ENCODE peak calls at places on chromosomes 13 and 19, in five cellular contexts. H, K, C, S and R are unnamed samples.

GRCh38 chr19:29775575-29775900 is 36.3 kb upstream of the CCNE1 start:
- DNase-seq in H (no peak), K (no peak), C (no peak), S (no peak), R (no peak)

GRCh38 chr19:29622191-29623070 is 16.3 kb downstream of the POP4 start:
- DNase-seq in H (no peak), K (no peak), C (no peak), S (no peak), R (no peak)

GRCh38 chr13:32248789-32249188 is 66.4 kb downstream of the ZAR1L start:
- DNase-seq in H (no peak), K (no peak), C (no peak), S (no peak), R (no peak)

GRCh38 chr19:12365372-12366162 is at the start of gene ZNF442:
- DNase-seq in H (peak), K (peak), C (peak), S (peak), R (peak)

GRCh38 chr13:40096357-40096911 is 441.0 kb downstream of the COG6 start:
- DNase-seq in H (no peak), K (no peak), C (no peak), S (no peak), R (no peak)

GRCh38 chr19:44972802-44973201 is 17.6 kb downstream of the CLPTM1 start:
- DNase-seq in H (no peak), K (no peak), C (no peak), S (no peak), R (no peak)

GRCh38 chr19:16714702-16715294 is 4.8 kb upstream of the NWD1 start:
- DNase-seq in H (peak), K (peak), C (peak), S (peak), R (peak)

GRCh38 chr13:39516140-39516539 is 86.9 kb downstream of the LHFPL6 start:
- DNase-seq in H (no peak), K (no peak), C (no peak), S (no peak), R (no peak)

GRCh38 chr13:97067342-97067895 is 73.1 kb upstream of the OXGR1 start:
- DNase-seq in H (no peak), K (no peak), C (no peak), S (no peak), R (no peak)

GRCh38 chr13:75372517-75372916 is 109.5 kb downstream of the TBC1D4 start:
- DNase-seq in H (peak), K (no peak), C (peak), S (no peak), R (peak)

GRCh38 chr19:30011051-30011578 is 69.1 kb downstream of the URI1 start:
- DNase-seq in H (no peak), K (no peak), C (no peak), S (no peak), R (no peak)

GRCh38 chr19:5314012-5314906 is 26.4 kb downstream of the PTPRS start:
- DNase-seq in H (no peak), K (no peak), C (no peak), S (no peak), R (peak)

DNA sequence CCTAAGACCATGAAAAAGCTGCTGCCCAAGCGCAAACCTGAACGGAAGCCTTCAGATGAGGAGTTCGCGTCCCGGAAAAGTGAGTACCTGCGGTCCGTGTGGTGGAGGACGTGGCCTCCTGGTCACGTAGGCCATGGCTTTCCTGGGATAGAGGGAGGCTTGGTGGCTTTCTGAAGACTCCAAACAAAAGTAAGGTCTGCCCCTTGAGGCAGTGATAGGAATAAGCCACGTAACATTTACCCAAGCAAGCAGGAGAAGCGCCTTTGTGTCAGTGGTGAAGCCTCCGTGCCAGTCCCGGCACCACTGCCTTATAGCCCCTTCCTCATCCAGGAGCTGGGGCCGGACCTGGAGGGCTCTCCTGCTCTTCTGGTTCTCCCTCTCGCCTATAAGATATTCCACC is 34.3 kb upstream of the TEX29 start:
- DNase-seq in H (no peak), K (no peak), C (no peak), S (no peak), R (no peak)
- TF ChIP-seq CTCF in H (peak), K (no peak), C (no peak), S (no peak), R (no peak)

GRCh38 chr13:99417151-99417820 is 84.0 kb upstream of the TM9SF2 start:
- DNase-seq in H (peak), K (peak), C (no peak), S (no peak), R (no peak)
- TF ChIP-seq CTCF in H (no peak), K (no peak), C (no peak), S (no peak), R (no peak)

DNA sequence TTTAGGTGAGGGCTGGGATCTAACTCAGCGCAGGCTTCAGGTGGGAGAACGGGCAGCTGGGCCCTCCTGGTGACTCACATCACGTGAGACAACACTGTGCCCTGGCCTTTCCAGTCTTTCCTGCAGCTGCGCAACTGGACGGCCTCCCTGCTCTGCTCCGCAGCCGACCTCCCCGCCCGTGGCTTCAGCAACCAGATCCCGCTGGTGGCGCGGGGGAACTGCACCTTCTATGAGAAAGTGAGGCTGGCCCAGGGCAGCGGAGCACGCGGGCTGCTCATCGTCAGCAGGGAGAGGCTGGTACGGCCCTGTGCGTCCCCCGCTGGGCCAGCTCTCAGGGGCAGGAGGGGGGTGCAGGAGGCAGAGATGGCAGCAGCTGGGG is 8.8 kb downstream of the SPPL2B start:
- DNase-seq in H (no peak), K (peak), C (no peak), S (no peak), R (no peak)
- TF ChIP-seq CTCF in H (no peak), K (no peak), C (peak), S (no peak), R (no peak)

GRCh38 chr13:33394294-33394932 is 108.9 kb upstream of the STARD13 start:
- DNase-seq in H (no peak), K (no peak), C (no peak), S (no peak), R (no peak)

GRCh38 chr13:33383724-33384577 is 98.4 kb upstream of the STARD13 start:
- DNase-seq in H (no peak), K (no peak), C (no peak), S (no peak), R (no peak)

GRCh38 chr13:33392794-33393371 is 107.3 kb upstream of the STARD13 start:
- DNase-seq in H (no peak), K (no peak), C (no peak), S (no peak), R (no peak)

GRCh38 chr13:33388254-33388998 is 102.9 kb upstream of the STARD13 start:
- DNase-seq in H (no peak), K (no peak), C (no peak), S (no peak), R (peak)
- TF ChIP-seq CTCF in H (peak), K (no peak), C (no peak), S (no peak), R (no peak)